ENCODE peak calls at places on chromosomes 16 and 17, in six cellular contexts. H, A, S, Y, M and G are unnamed samples.

GRCh38 chr17:28367641-28368305 is 2.3 kb downstream of the VTN start:
- DNase-seq in Y (no peak), M (no peak), A (no peak), S (no peak), H (no peak), G (no peak)

GRCh38 chr17:15981646-15982580 is 17.6 kb downstream of the ZSWIM7 start:
- DNase-seq in A (no peak), S (no peak), H (no peak), M (peak), Y (no peak), G (no peak)

GRCh38 chr16:11029948-11030347 is 85.6 kb downstream of the CLEC16A start:
- DNase-seq in A (no peak), Y (no peak), H (no peak), S (no peak), M (no peak), G (no peak)

GRCh38 chr16:75258807-75259141 is 7.3 kb upstream of the BCAR1 start:
- DNase-seq in S (no peak), A (no peak), Y (peak), H (no peak), M (no peak), G (no peak)

GRCh38 chr16:53968896-53969295 is 264.9 kb downstream of the FTO start:
- DNase-seq in H (no peak), M (no peak), S (no peak), Y (no peak), A (no peak), G (no peak)

GRCh38 chr17:81735181-81736102 is 23.4 kb downstream of the SLC25A10 start:
- DNase-seq in M (peak), Y (no peak), A (peak), H (no peak), S (no peak), G (no peak)

GRCh38 chr16:8675183-8676159 is 1.1 kb downstream of the ABAT start:
- DNase-seq in Y (peak), H (peak), M (no peak), A (no peak), S (no peak), G (no peak)

GRCh38 chr16:7334801-7335560 is 2.3 kb downstream of the RBFOX1 start:
- DNase-seq in H (no peak), Y (no peak), S (no peak), A (no peak), M (no peak), G (no peak)

GRCh38 chr16:3235856-3236669 is 1.1 kb upstream of the ZNF200 start:
- DNase-seq in H (no peak), M (peak), A (no peak), Y (no peak), S (no peak), G (no peak)

GRCh38 chr17:35865412-35866355 is 3.0 kb downstream of the HEATR9 start:
- DNase-seq in A (no peak), Y (no peak), S (no peak), H (peak), M (peak), G (no peak)

GRCh38 chr17:76690596-76691280 is 20.0 kb downstream of the MXRA7 start:
- DNase-seq in M (no peak), H (no peak), S (no peak), A (no peak), Y (no peak), G (no peak)

GRCh38 chr16:29745853-29746345 is at the start of gene C16orf54:
- DNase-seq in A (peak), Y (no peak), H (no peak), M (no peak), S (no peak), G (no peak)

GRCh38 chr16:13643412-13643811 is 276.5 kb upstream of the ERCC4 start:
- DNase-seq in H (no peak), A (no peak), M (no peak), Y (no peak), S (no peak), G (no peak)

GRCh38 chr16:31004658-31005057 is 5.8 kb downstream of the STX1B start:
- DNase-seq in Y (no peak), H (no peak), S (no peak), M (no peak), A (no peak), G (no peak)

GRCh38 chr17:82892869-82893565 is 53.2 kb upstream of the ZNF750 start:
- DNase-seq in Y (no peak), H (no peak), A (no peak), S (no peak), M (no peak), G (no peak)

GRCh38 chr16:30769379-30770089 is 7.4 kb downstream of the RNF40 start:
- DNase-seq in M (no peak), H (no peak), A (no peak), Y (no peak), S (no peak), G (no peak)

DNA sequence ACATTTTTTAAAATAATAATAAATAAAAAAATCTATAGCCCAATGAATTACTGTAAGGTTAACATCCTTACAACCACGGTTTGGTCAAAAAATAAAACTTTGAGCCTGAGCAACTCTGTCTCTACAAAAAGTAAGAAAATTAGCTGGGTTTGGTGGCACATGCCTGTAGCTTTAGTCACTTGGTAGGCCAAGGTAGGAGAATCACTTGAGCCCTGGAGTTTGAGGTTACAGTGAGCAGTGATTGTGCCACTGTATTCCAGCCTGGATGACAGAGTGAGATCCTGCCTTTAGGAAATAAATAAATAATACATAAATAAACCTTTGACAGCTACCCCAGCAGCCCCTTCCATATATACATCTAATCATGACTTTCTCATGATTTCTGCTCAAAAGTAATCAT is 26.9 kb upstream of the PHAF1 start:
- DNase-seq in Y (no peak), A (no peak), M (no peak), H (no peak), S (no peak), G (no peak)
- TF ChIP-seq SIN3A in Y (no peak), A (no peak), M (no peak), H (no peak), S (no peak), G (no peak)

DNA sequence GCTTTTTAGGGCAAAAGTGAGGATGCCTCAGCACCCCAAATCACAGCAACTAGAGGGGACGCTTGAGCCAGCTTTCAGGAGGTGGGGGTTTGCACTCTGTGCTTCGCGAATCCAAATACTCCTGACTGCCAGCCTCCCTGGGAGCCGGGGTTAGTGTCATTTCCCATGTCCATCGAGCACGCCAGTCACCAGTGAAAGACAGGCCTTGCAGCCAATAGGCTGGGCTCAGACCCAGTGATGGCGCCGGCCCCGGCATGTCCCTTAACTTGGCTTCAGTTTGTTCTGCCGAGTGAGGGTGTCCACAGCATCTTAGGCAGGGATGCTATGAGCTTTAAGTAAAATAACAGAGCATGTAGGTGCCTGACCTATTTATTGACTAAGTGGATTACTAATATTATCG is 50.9 kb upstream of the CDC42EP4 start:
- DNase-seq in Y (no peak), A (no peak), H (no peak), S (no peak), M (no peak), G (no peak)
- TF ChIP-seq REST in Y (no peak), A (no peak), H (no peak), S (no peak), M (no peak), G (no peak)

GRCh38 chr16:27244363-27244755 is 24.2 kb downstream of the NSMCE1 start:
- DNase-seq in Y (no peak), A (no peak), S (no peak), H (no peak), M (no peak), G (no peak)

GRCh38 chr16:27243725-27244362 is 24.7 kb downstream of the NSMCE1 start:
- DNase-seq in M (no peak), H (no peak), S (no peak), Y (no peak), A (no peak), G (no peak)

GRCh38 chr16:27242398-27242797 is 26.2 kb downstream of the NSMCE1 start:
- DNase-seq in S (no peak), H (no peak), M (no peak), Y (no peak), A (no peak), G (no peak)

GRCh38 chr16:27241658-27242057 is 26.9 kb downstream of the NSMCE1 start:
- DNase-seq in M (no peak), H (no peak), A (no peak), Y (no peak), S (no peak), G (no peak)

DNA sequence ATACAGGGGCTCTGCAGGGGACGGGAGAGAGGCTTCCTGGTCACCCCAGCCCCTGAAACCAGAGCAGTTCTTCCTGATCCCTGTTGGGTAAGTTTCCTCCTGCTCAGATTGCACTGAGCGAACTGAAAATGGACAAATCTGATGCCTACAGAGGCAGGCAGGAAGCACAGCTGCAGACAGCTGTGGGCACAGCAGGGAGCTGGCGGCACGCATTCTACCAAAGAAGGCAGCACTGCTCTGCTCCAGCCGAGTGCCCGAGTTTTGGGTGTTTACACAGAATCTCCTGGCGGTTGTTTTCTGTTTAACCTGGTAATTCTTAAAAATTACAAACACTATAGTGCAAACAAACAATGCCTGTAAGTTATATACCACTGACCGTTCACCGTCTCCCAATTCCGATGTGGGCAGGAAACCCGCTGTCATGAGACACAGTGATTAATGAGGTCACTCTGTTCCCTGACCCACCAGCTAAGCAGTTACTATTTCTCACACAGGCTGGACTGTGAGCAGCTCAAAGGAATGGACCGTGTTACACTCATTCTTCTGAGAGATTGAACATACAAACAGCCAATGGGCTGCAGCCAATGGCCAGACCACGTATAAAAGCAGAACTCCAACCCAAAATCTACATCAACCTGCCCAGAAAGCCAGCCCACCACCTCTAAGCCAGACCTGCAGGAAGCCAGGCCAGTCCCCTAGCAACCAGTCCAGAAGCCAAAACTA is 25.5 kb downstream of the NSMCE1 start:
- DNase-seq in Y (no peak), M (peak), S (no peak), H (peak), A (peak), G (peak)
- TF ChIP-seq SIN3A in Y (no peak), M (no peak), S (no peak), H (no peak), A (no peak), G (no peak)

GRCh38 chr17:48055531-48056245 is 7.5 kb downstream of the NFE2L1 start:
- DNase-seq in A (peak), Y (no peak), S (peak), M (peak), H (no peak), G (no peak)
- TF ChIP-seq REST in A (no peak), Y (no peak), S (no peak), M (peak), H (no peak), G (no peak)

GRCh38 chr16:24988137-24988535 is 27.0 kb downstream of the ARHGAP17 start:
- DNase-seq in H (no peak), S (no peak), M (no peak), A (no peak), Y (no peak), G (no peak)
- TF ChIP-seq SIN3A in H (no peak), S (no peak), M (no peak), A (no peak), Y (no peak), G (no peak)

GRCh38 chr17:8472663-8473062 is 37.0 kb downstream of the NDEL1 start:
- DNase-seq in Y (no peak), H (no peak), S (no peak), A (no peak), M (no peak), G (no peak)
- TF ChIP-seq REST in Y (no peak), H (no peak), S (no peak), A (no peak), M (no peak), G (no peak)